ENCODE peak calls at places on chromosomes 7 and 10, in four cellular contexts. K, V, F and B are unnamed samples.
A peak's percentile ranks its signal among the peaks of the same experiment; 100 is the strongest.

GRCh38 chr10:127850944-127851343 is 41.8 kb downstream of the CLRN3 start:
- DNase-seq in F (no peak), K (no peak), V (no peak), B (no peak)

GRCh38 chr10:25357269-25357668 is 182.5 kb downstream of the GPR158 start:
- DNase-seq in V (no peak), K (no peak), F (no peak), B (no peak)

GRCh38 chr7:32093415-32094408 is 23.5 kb upstream of the PDE1C start:
- DNase-seq in V (no peak), K (no peak), F (no peak), B (no peak)

GRCh38 chr7:46478046-46478445 is 557.0 kb upstream of the IGFBP3 start:
- DNase-seq in K (no peak), V (no peak), F (no peak), B (no peak)

GRCh38 chr7:150716368-150716767 is at the start of gene GIMAP1:
- DNase-seq in K (no peak), F (peak; percentile 85), V (peak; percentile 69), B (no peak)

GRCh38 chr7:20745716-20746115 is 41.0 kb downstream of the SP8 start:
- DNase-seq in K (no peak), F (no peak), V (no peak), B (no peak)

GRCh38 chr7:47536705-47537611 is 45.0 kb downstream of the TNS3 start:
- DNase-seq in F (no peak), V (no peak), K (no peak), B (no peak)

GRCh38 chr7:21743493-21743892 is 200.7 kb downstream of the DNAH11 start:
- DNase-seq in F (no peak), V (no peak), K (no peak), B (no peak)

GRCh38 chr7:100891555-100891954 is 2.0 kb upstream of the UFSP1 start:
- DNase-seq in V (no peak), K (no peak), F (no peak), B (no peak)

GRCh38 chr10:111475720-111476119 is 398.9 kb downstream of the ADRA2A start:
- DNase-seq in V (no peak), K (no peak), F (no peak), B (no peak)